ENCODE peak calls at places on chromosomes 2 and 18, in eight cellular contexts. D, Z, F, Q, N, T, L and J are unnamed samples.

GRCh38 chr2:9247786-9248185 is 41.2 kb downstream of the ASAP2 start:
- DNase-seq in L (no peak), N (no peak), Z (no peak), T (no peak), F (no peak), Q (no peak), D (no peak), J (peak; percentile 40)

GRCh38 chr2:27832396-27832795 is 57.8 kb downstream of the RBKS start:
- DNase-seq in Q (no peak), N (no peak), Z (no peak), L (no peak), D (no peak), T (no peak), F (no peak), J (no peak)

GRCh38 chr18:37476182-37476581 is 89.4 kb downstream of the CELF4 start:
- DNase-seq in D (peak; percentile 34), L (no peak), N (no peak), Z (peak; percentile 65), T (no peak), F (peak; percentile 27), Q (peak; percentile 63), J (peak; percentile 67)

GRCh38 chr2:104406273-104406726 is 447.6 kb upstream of the POU3F3 start:
- DNase-seq in Z (no peak), L (no peak), D (no peak), N (no peak), T (no peak), F (no peak), Q (no peak), J (peak; percentile 21)

GRCh38 chr2:175579646-175580045 is 398.1 kb upstream of the ATP5MC3 start:
- DNase-seq in Z (no peak), N (no peak), D (no peak), Q (no peak), F (no peak), L (no peak), T (no peak), J (no peak)

GRCh38 chr2:230447455-230448451 is 31.8 kb downstream of the SP100 start:
- DNase-seq in L (no peak), Z (no peak), Q (no peak), N (no peak), T (no peak), F (no peak), D (peak; percentile 56), J (no peak)

GRCh38 chr2:213923543-213923942 is 487.3 kb upstream of the VWC2L start:
- DNase-seq in N (no peak), L (no peak), D (no peak), Q (no peak), Z (no peak), T (no peak), F (no peak), J (no peak)

GRCh38 chr2:64267699-64268098 is 123.5 kb upstream of the PELI1 start:
- DNase-seq in Q (no peak), T (no peak), F (no peak), N (no peak), Z (no peak), D (no peak), L (no peak), J (no peak)

GRCh38 chr2:16105664-16106281 is 165.4 kb downstream of the MYCN start:
- DNase-seq in Z (no peak), F (no peak), Q (no peak), N (no peak), D (no peak), L (no peak), T (no peak), J (peak; percentile 67)

GRCh38 chr2:74008761-74009395 is 24.2 kb downstream of the TET3 start:
- DNase-seq in L (no peak), N (no peak), Z (no peak), F (no peak), Q (no peak), T (no peak), D (no peak), J (no peak)

GRCh38 chr2:108536133-108536780 is 2.0 kb downstream of the LIMS1 start:
- DNase-seq in Z (no peak), F (no peak), L (no peak), T (no peak), Q (no peak), D (no peak), N (no peak), J (no peak)

GRCh38 chr2:241816431-241817121 is 7.6 kb downstream of the NEU4 start:
- DNase-seq in N (no peak), Z (no peak), Q (no peak), T (no peak), F (no peak), L (peak; percentile 16), D (no peak), J (no peak)

GRCh38 chr2:119338282-119338681 is 28.4 kb downstream of the C2orf76 start:
- DNase-seq in D (no peak), Q (no peak), F (no peak), L (no peak), T (no peak), Z (no peak), N (no peak), J (no peak)

GRCh38 chr2:16357188-16357587 is 308.4 kb downstream of the CYRIA start:
- DNase-seq in Z (no peak), F (no peak), N (no peak), D (no peak), L (no peak), T (no peak), Q (no peak), J (no peak)

GRCh38 chr2:240972201-240972600 is 26.2 kb upstream of the SNED1 start:
- DNase-seq in N (no peak), D (no peak), L (no peak), T (no peak), Q (no peak), F (no peak), Z (no peak), J (no peak)

GRCh38 chr2:16031848-16032159 is 91.5 kb downstream of the MYCN start:
- DNase-seq in T (peak; percentile 42), Z (no peak), F (no peak), N (no peak), D (no peak), Q (no peak), L (no peak), J (no peak)

GRCh38 chr2:218993345-218994315 is at the start of gene CRYBA2:
- DNase-seq in F (no peak), L (no peak), N (no peak), Z (peak; percentile 55), D (no peak), T (no peak), Q (peak; percentile 18), J (peak; percentile 71)